ENCODE peak calls at places on chromosomes 13 and 19, in nine cellular contexts. One of them, this sample, is unnamed.

GRCh38 chr13:19155321-19155861 is 26.2 kb downstream of the TUBA3C start:
- DNase-seq in erythroblast: no peak
- DNase-seq in breast epithelium: no peak
- DNase-seq in H54: no peak
- DNase-seq in esophagus squamous epithelium: no peak
- DNase-seq in uterus: no peak
- DNase-seq in transverse colon: no peak
- DNase-seq in NB4: peak; percentile 70
- DNase-seq in spleen: no peak
- DNase-seq in this sample: no peak

GRCh38 chr13:98794498-98794897 is 42.0 kb upstream of the SLC15A1 start:
- DNase-seq in uterus: no peak
- DNase-seq in spleen: no peak
- DNase-seq in NB4: no peak
- DNase-seq in esophagus squamous epithelium: no peak
- DNase-seq in erythroblast: no peak
- DNase-seq in H54: no peak
- DNase-seq in transverse colon: no peak
- DNase-seq in breast epithelium: no peak
- DNase-seq in this sample: no peak

GRCh38 chr13:37457594-37457993 is 141.0 kb downstream of the POSTN start:
- DNase-seq in esophagus squamous epithelium: no peak
- DNase-seq in transverse colon: no peak
- DNase-seq in H54: no peak
- DNase-seq in spleen: no peak
- DNase-seq in breast epithelium: no peak
- DNase-seq in erythroblast: no peak
- DNase-seq in uterus: no peak
- DNase-seq in NB4: no peak
- DNase-seq in this sample: no peak

GRCh38 chr13:36431204-36432105 is 840 bp upstream of the CCNA1 start:
- DNase-seq in breast epithelium: no peak
- DNase-seq in H54: no peak
- DNase-seq in uterus: peak; percentile 17
- DNase-seq in NB4: peak; percentile 59
- DNase-seq in esophagus squamous epithelium: no peak
- DNase-seq in erythroblast: no peak
- DNase-seq in transverse colon: no peak
- DNase-seq in spleen: peak; percentile 83
- DNase-seq in this sample: no peak

GRCh38 chr13:89869312-89869711 is 1478.2 kb upstream of the MIR17HG start:
- DNase-seq in esophagus squamous epithelium: no peak
- DNase-seq in erythroblast: no peak
- DNase-seq in transverse colon: no peak
- DNase-seq in uterus: no peak
- DNase-seq in H54: no peak
- DNase-seq in breast epithelium: no peak
- DNase-seq in NB4: no peak
- DNase-seq in spleen: no peak
- DNase-seq in this sample: no peak

GRCh38 chr19:11453468-11454341 is 18.3 kb downstream of the PRKCSH start:
- DNase-seq in H54: no peak
- DNase-seq in uterus: no peak
- DNase-seq in breast epithelium: no peak
- DNase-seq in erythroblast: no peak
- DNase-seq in transverse colon: no peak
- DNase-seq in NB4: no peak
- DNase-seq in spleen: no peak
- DNase-seq in esophagus squamous epithelium: no peak
- DNase-seq in this sample: peak; percentile 72

GRCh38 chr13:90448466-90449037 is 898.9 kb upstream of the MIR17HG start:
- DNase-seq in breast epithelium: no peak
- DNase-seq in H54: no peak
- DNase-seq in transverse colon: no peak
- DNase-seq in uterus: no peak
- DNase-seq in spleen: no peak
- DNase-seq in esophagus squamous epithelium: no peak
- DNase-seq in erythroblast: no peak
- DNase-seq in NB4: no peak
- DNase-seq in this sample: no peak

GRCh38 chr19:16160445-16160942 is 12.8 kb downstream of the CIB3 start:
- DNase-seq in erythroblast: no peak
- DNase-seq in esophagus squamous epithelium: no peak
- DNase-seq in transverse colon: no peak
- DNase-seq in spleen: no peak
- DNase-seq in H54: no peak
- DNase-seq in NB4: no peak
- DNase-seq in breast epithelium: no peak
- DNase-seq in uterus: no peak
- DNase-seq in this sample: no peak

GRCh38 chr13:32309812-32310706 is 5.1 kb downstream of the ZAR1L start:
- DNase-seq in uterus: no peak
- DNase-seq in spleen: no peak
- DNase-seq in NB4: peak; percentile 83
- DNase-seq in H54: no peak
- DNase-seq in esophagus squamous epithelium: no peak
- DNase-seq in transverse colon: peak; percentile 12
- DNase-seq in breast epithelium: no peak
- DNase-seq in erythroblast: peak; percentile 59
- DNase-seq in this sample: peak; percentile 14

GRCh38 chr19:21166436-21166835 is 24.6 kb downstream of the ZNF431 start:
- DNase-seq in esophagus squamous epithelium: no peak
- DNase-seq in uterus: no peak
- DNase-seq in H54: no peak
- DNase-seq in NB4: no peak
- DNase-seq in transverse colon: no peak
- DNase-seq in breast epithelium: no peak
- DNase-seq in spleen: no peak
- DNase-seq in erythroblast: no peak
- DNase-seq in this sample: no peak

GRCh38 chr13:98547455-98547854 is 29.5 kb downstream of the STK24 start:
- DNase-seq in erythroblast: no peak
- DNase-seq in uterus: no peak
- DNase-seq in NB4: no peak
- DNase-seq in breast epithelium: no peak
- DNase-seq in transverse colon: no peak
- DNase-seq in H54: no peak
- DNase-seq in esophagus squamous epithelium: no peak
- DNase-seq in spleen: no peak
- DNase-seq in this sample: no peak

GRCh38 chr19:17264641-17264979 is at the start of gene USHBP1:
- DNase-seq in transverse colon: no peak
- DNase-seq in NB4: no peak
- DNase-seq in uterus: no peak
- DNase-seq in spleen: no peak
- DNase-seq in breast epithelium: no peak
- DNase-seq in esophagus squamous epithelium: no peak
- DNase-seq in erythroblast: no peak
- DNase-seq in H54: no peak
- DNase-seq in this sample: no peak

GRCh38 chr19:17268754-17269153 is 1.5 kb downstream of the BABAM1 start:
- DNase-seq in uterus: no peak
- DNase-seq in spleen: no peak
- DNase-seq in H54: no peak
- DNase-seq in esophagus squamous epithelium: no peak
- DNase-seq in NB4: no peak
- DNase-seq in transverse colon: no peak
- DNase-seq in breast epithelium: no peak
- DNase-seq in erythroblast: no peak
- DNase-seq in this sample: no peak

GRCh38 chr19:17266026-17266425 is 1.2 kb upstream of the BABAM1 start:
- DNase-seq in spleen: no peak
- DNase-seq in breast epithelium: no peak
- DNase-seq in NB4: no peak
- DNase-seq in esophagus squamous epithelium: no peak
- DNase-seq in transverse colon: no peak
- DNase-seq in uterus: no peak
- DNase-seq in erythroblast: no peak
- DNase-seq in H54: no peak
- DNase-seq in this sample: no peak

GRCh38 chr19:17266589-17266974 is 661 bp upstream of the BABAM1 start:
- DNase-seq in NB4: peak; percentile 33
- DNase-seq in transverse colon: no peak
- DNase-seq in esophagus squamous epithelium: no peak
- DNase-seq in erythroblast: no peak
- DNase-seq in spleen: no peak
- DNase-seq in H54: no peak
- DNase-seq in uterus: no peak
- DNase-seq in breast epithelium: no peak
- DNase-seq in this sample: no peak

DNA sequence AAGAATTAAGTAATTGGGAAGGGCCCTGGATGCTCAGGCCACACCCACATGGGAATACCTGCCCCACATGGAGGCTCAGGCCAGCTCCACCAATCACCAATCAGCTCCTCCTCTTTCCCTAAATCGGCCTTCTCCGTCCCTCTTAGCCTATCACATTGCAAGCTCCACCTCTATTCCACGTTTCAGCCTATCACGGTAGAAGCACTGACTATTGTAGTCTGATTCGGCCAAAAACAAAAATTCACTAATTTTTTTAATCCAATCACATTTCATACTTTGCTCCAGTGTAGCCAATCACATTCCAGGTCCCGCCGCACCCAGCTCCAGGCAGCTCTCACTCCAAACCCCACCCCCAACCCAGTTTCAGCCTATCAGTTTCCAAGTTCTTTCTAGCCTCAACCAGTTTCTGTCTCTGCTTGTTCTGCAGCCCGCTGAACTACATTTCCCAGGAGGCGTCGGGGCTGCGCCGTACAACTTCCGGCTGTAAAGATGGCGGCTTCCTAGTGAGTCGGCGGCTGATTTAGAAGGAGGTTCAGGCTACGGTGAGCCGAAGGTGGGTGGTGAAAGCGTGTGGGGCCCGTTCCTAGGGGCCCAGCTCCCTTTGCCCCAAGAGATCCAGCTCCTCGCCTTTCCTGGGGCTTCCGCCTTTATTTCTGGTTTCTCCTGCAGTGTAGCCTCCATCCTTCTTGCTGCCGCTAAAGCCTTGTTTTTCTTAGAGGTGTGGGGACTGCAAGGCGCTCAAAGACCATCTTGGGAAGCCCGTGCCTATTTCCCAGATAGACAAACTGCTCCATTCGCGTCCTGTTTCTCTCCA is at the start of gene BABAM1:
- DNase-seq in H54: peak; percentile 97
- DNase-seq in breast epithelium: peak; percentile 99
- DNase-seq in erythroblast: peak; percentile 99
- DNase-seq in esophagus squamous epithelium: peak; percentile 94
- DNase-seq in NB4: peak; percentile 99
- DNase-seq in uterus: peak; percentile 93
- DNase-seq in transverse colon: peak; percentile 97
- DNase-seq in spleen: peak; percentile 97
- DNase-seq in this sample: peak; percentile 100
- TF ChIP-seq POLR2A in H54: peak; percentile 59
- TF ChIP-seq POLR2A in breast epithelium: peak; percentile 22
- TF ChIP-seq POLR2A in erythroblast: peak; percentile 87
- TF ChIP-seq POLR2A in esophagus squamous epithelium: no peak
- TF ChIP-seq POLR2A in NB4: peak; percentile 67
- TF ChIP-seq POLR2A in uterus: peak; percentile 38
- TF ChIP-seq POLR2A in transverse colon: peak; percentile 32
- TF ChIP-seq POLR2A in spleen: no peak
- TF ChIP-seq POLR2A in this sample: peak; percentile 92

GRCh38 chr13:29923554-29924481 is 73.4 kb upstream of the UBL3 start:
- DNase-seq in NB4: peak; percentile 68
- DNase-seq in transverse colon: peak; percentile 91
- DNase-seq in H54: peak; percentile 58
- DNase-seq in erythroblast: peak; percentile 63
- DNase-seq in breast epithelium: peak; percentile 83
- DNase-seq in uterus: peak; percentile 82
- DNase-seq in esophagus squamous epithelium: no peak
- DNase-seq in spleen: peak; percentile 84
- DNase-seq in this sample: peak; percentile 73
- TF ChIP-seq POLR2A in NB4: no peak
- TF ChIP-seq POLR2A in transverse colon: peak; percentile 9
- TF ChIP-seq POLR2A in H54: no peak
- TF ChIP-seq POLR2A in erythroblast: no peak
- TF ChIP-seq POLR2A in breast epithelium: no peak
- TF ChIP-seq POLR2A in uterus: no peak
- TF ChIP-seq POLR2A in esophagus squamous epithelium: no peak
- TF ChIP-seq POLR2A in spleen: no peak
- TF ChIP-seq POLR2A in this sample: no peak

DNA sequence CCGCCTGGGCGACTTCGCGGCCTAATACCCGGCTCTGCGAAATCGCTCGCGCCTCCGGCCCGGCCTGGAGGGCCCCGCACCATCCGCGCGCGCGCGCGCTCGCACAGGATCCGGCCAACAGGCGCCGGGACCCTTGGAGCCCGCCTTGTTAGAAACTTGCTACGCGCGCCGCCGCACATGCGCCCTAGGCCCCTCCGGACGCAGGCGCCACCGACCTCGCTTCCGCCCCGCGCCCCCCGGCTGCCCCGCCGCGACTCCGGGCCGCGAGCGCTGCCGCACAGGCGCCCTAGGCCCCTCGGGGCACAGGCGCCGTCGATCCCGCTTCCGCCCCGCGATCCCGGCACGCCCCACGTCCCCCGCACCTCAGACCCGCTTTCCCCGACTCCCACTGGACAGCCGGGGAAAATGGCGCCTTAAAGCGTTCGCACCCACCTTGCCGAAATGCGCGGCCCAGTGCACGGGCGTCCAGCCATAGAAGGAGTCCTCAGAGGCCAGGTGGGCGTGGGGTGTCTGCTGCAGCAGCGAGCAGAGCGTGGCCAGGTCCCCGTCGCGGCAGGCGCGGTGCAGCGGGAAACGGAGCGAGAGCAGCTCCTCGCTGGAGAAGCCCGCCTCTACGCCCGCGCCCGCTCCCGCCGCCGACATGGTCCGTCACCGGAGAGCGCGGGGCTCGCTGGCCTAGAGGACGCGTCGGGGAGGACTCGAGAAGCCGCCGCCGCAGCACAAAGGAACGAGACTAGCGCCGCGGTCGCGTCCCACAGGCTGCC is 394 bp downstream of the ANKRD10 start:
- DNase-seq in spleen: peak; percentile 96
- DNase-seq in erythroblast: peak; percentile 88
- DNase-seq in esophagus squamous epithelium: no peak
- DNase-seq in transverse colon: peak; percentile 76
- DNase-seq in NB4: peak; percentile 94
- DNase-seq in breast epithelium: peak; percentile 65
- DNase-seq in H54: peak; percentile 76
- DNase-seq in uterus: peak; percentile 78
- DNase-seq in this sample: peak; percentile 77
- TF ChIP-seq POLR2A in spleen: peak; percentile 53
- TF ChIP-seq POLR2A in erythroblast: peak; percentile 56
- TF ChIP-seq POLR2A in esophagus squamous epithelium: no peak
- TF ChIP-seq POLR2A in transverse colon: peak; percentile 77
- TF ChIP-seq POLR2A in NB4: peak; percentile 74
- TF ChIP-seq POLR2A in breast epithelium: peak; percentile 53
- TF ChIP-seq POLR2A in H54: peak; percentile 89
- TF ChIP-seq POLR2A in uterus: peak; percentile 81
- TF ChIP-seq POLR2A in this sample: peak; percentile 83

DNA sequence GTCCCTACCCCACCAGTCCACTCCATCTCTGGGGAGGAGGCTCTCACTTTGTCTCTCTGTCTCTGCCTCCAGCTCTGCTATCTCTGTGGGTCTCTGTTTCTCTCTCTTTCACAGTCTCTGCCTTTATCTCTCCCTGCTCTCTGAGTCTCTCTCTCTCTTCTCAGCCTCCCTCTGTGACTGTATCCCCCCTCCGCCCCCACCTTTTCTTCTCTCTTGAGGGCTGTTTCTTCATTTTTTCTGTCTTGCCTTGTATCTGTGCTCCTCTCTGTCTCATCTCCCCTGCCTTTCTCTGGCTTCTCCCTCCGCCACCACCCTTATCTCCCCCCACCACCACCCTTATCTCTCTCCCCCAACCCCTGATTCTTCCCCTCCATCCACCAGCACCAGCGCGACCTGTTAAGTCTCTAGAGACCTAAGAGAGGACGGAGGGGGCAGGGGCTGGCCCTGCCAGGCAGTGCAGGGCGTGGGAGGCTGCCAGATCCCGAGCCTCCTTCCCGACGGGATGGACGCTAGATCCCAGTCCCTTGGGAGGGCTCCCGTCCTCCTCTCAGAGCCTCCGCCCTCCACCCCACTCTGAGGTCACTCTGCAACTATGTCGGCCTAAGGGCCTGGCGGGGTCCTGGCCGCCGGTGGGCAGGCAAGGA is 1.0 kb downstream of the AXL start:
- DNase-seq in breast epithelium: no peak
- DNase-seq in transverse colon: peak; percentile 25
- DNase-seq in NB4: no peak
- DNase-seq in erythroblast: no peak
- DNase-seq in spleen: no peak
- DNase-seq in esophagus squamous epithelium: no peak
- DNase-seq in H54: no peak
- DNase-seq in uterus: peak; percentile 66
- DNase-seq in this sample: peak; percentile 83
- TF ChIP-seq POLR2A in breast epithelium: no peak
- TF ChIP-seq POLR2A in transverse colon: peak; percentile 38
- TF ChIP-seq POLR2A in NB4: no peak
- TF ChIP-seq POLR2A in erythroblast: no peak
- TF ChIP-seq POLR2A in spleen: no peak
- TF ChIP-seq POLR2A in esophagus squamous epithelium: no peak
- TF ChIP-seq POLR2A in H54: peak; percentile 70
- TF ChIP-seq POLR2A in uterus: no peak
- TF ChIP-seq POLR2A in this sample: no peak